ENCODE peak calls at places on chromosomes 4 and X, in six cellular contexts. S, K, O, J, V and C are unnamed samples.

GRCh38 chr4:7652451-7652871 is 217.7 kb upstream of the PSAPL1 start:
- DNase-seq in O (no peak), K (no peak), V (no peak), S (no peak), J (no peak), C (no peak)

GRCh38 chr4:6507345-6507744 is 34.9 kb upstream of the PPP2R2C start:
- DNase-seq in S (no peak), O (no peak), V (no peak), K (peak; percentile 22), J (no peak), C (no peak)

GRCh38 chr4:519203-519651 is 20.2 kb downstream of the PIGG start:
- DNase-seq in K (no peak), O (no peak), V (no peak), J (no peak), S (no peak), C (no peak)

GRCh38 chrX:124555036-124555595 is 208.8 kb downstream of the SH2D1A start:
- DNase-seq in K (no peak), V (no peak), S (no peak), J (no peak), O (no peak), C (no peak)

GRCh38 chr4:28973591-28974350 is 1746.4 kb upstream of the PCDH7 start:
- DNase-seq in K (no peak), S (no peak), O (no peak), V (no peak), J (no peak), C (no peak)

GRCh38 chr4:162838671-162839070 is 328.0 kb downstream of the NAF1 start:
- DNase-seq in O (no peak), S (no peak), K (no peak), J (no peak), V (no peak), C (no peak)

GRCh38 chr4:3747582-3747906 is 18.6 kb upstream of the ADRA2C start:
- DNase-seq in O (no peak), K (peak; percentile 92), J (no peak), V (no peak), S (no peak), C (no peak)

GRCh38 chr4:81460837-81461233 is 10.9 kb downstream of the RASGEF1B start:
- DNase-seq in O (no peak), S (no peak), J (no peak), V (no peak), K (no peak), C (no peak)

GRCh38 chrX:12825801-12826200 is 34.6 kb downstream of the PRPS2 start:
- DNase-seq in J (no peak), S (no peak), O (no peak), V (no peak), K (no peak), C (no peak)

GRCh38 chr4:187883049-187883448 is 112.5 kb upstream of the ZFP42 start:
- DNase-seq in V (no peak), K (peak; percentile 52), J (no peak), S (no peak), O (no peak), C (no peak)

GRCh38 chrX:87338510-87338909 is 179.1 kb upstream of the KLHL4 start:
- DNase-seq in O (no peak), V (no peak), S (no peak), K (no peak), J (no peak), C (no peak)

GRCh38 chr4:1786544-1787362 is 6.3 kb upstream of the FGFR3 start:
- DNase-seq in V (no peak), S (no peak), O (no peak), J (no peak), K (no peak), C (no peak)

GRCh38 chr4:89196745-89197144 is 85.4 kb downstream of the TIGD2 start:
- DNase-seq in S (no peak), O (no peak), K (no peak), V (no peak), J (peak; percentile 31), C (no peak)

GRCh38 chrX:120251471-120252011 is 929 bp downstream of the ZBTB33 start:
- DNase-seq in O (peak; percentile 13), V (peak; percentile 53), K (peak; percentile 51), J (peak; percentile 33), S (peak; percentile 1), C (no peak)

GRCh38 chr4:83646538-83646937 is 110.6 kb downstream of the GPAT3 start:
- DNase-seq in S (no peak), V (no peak), O (no peak), K (no peak), J (no peak), C (no peak)

GRCh38 chr4:83657336-83657735 is 121.4 kb downstream of the GPAT3 start:
- DNase-seq in K (no peak), J (no peak), O (no peak), S (no peak), V (no peak), C (no peak)

GRCh38 chr4:83651846-83652245 is 115.9 kb downstream of the GPAT3 start:
- DNase-seq in S (no peak), V (no peak), J (no peak), K (no peak), O (no peak), C (no peak)
- H3K27ac ChIP-seq in S (no peak overlapping the region), V (no peak overlapping the region), J (no peak overlapping the region), K (no peak overlapping the region), O (no peak overlapping the region), C (no peak overlapping the region)

GRCh38 chr4:153471691-153472080 is 5.5 kb downstream of the TMEM131L start:
- DNase-seq in V (no peak), S (no peak), K (no peak), J (no peak), O (peak; percentile 74), C (peak; percentile 83)
- H3K4me1 ChIP-seq in V (peaks cover 80% of the 10 kb centered on the region), S (peaks cover 51% of the 10 kb centered on the region), K (no peaks in the 10 kb centered on the region), J (peaks cover 17% of the 10 kb centered on the region), O (peaks cover 54% of the 10 kb centered on the region), C (peaks cover 57% of the 10 kb centered on the region)

GRCh38 chrX:16188687-16189086 is 21.4 kb downstream of the MAGEB17 start:
- DNase-seq in K (no peak), V (no peak), J (no peak), O (no peak), S (no peak), C (no peak)

GRCh38 chrX:16191605-16192004 is 24.3 kb downstream of the MAGEB17 start:
- DNase-seq in V (no peak), J (no peak), S (no peak), O (no peak), K (no peak), C (no peak)

GRCh38 chrX:16185725-16186136 is 18.4 kb downstream of the MAGEB17 start:
- DNase-seq in O (no peak), S (no peak), J (no peak), V (no peak), K (peak; percentile 65), C (no peak)

GRCh38 chrX:16187024-16187698 is 19.9 kb downstream of the MAGEB17 start:
- DNase-seq in K (peak; percentile 67), O (no peak), J (no peak), V (no peak), S (no peak), C (no peak)

DNA sequence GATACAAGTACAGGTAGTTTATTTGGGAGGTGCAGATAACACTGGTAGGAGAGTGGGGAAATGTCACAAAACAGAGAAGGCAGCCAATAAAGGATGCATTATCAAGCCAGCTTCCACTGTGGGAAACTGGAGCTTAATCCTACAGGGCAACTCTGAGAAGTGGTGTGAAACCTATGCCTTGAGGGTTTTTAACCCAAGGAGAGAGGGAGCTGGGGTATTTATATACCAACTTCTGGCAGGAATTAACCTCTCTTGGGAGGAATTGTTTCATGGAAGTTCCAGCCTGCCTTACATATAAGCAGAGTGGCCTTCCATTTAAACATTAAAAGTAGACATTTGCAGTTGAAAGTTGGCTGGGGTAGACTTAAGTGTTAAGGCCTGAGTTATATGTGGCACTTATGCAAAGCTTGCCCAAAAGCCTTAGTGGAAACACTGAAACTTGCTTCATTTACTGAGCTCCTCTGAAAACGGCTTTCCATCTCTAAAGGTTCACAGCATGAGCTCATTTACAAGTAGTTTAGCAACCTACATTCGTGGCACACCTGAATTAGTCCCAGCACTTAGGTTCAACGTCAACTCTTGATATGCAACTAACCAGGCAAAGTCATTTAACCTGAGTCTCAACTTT is 19.2 kb downstream of the MAGEB17 start:
- DNase-seq in O (no peak), S (no peak), J (no peak), V (no peak), K (peak; percentile 80), C (no peak)
- H3K4me3 ChIP-seq in O (no peak overlapping the region), S (no peak overlapping the region), J (no peak overlapping the region), V (no peak overlapping the region), K (no peak overlapping the region), C (no peak overlapping the region)

GRCh38 chr4:168815373-168816345 is 194.4 kb downstream of the CBR4 start:
- DNase-seq in O (no peak), V (no peak), J (no peak), K (no peak), S (no peak), C (no peak)
- H3K27ac ChIP-seq in O (no peak overlapping the region), V (no peak overlapping the region), J (peak overlapping the region; percentile 23), K (peak overlapping the region; percentile 67), S (no peak overlapping the region), C (no peak overlapping the region)

GRCh38 chr4:78653655-78654054 is 102.1 kb downstream of the ANXA3 start:
- DNase-seq in J (no peak), S (no peak), K (no peak), O (no peak), V (no peak), C (no peak)

GRCh38 chr4:78659264-78659663 is 107.7 kb downstream of the ANXA3 start:
- DNase-seq in J (peak; percentile 22), S (no peak), V (no peak), K (no peak), O (no peak), C (no peak)

GRCh38 chr4:78659665-78660064 is 108.1 kb downstream of the ANXA3 start:
- DNase-seq in J (no peak), O (no peak), S (no peak), V (no peak), K (no peak), C (no peak)

GRCh38 chr4:78654809-78655208 is 103.2 kb downstream of the ANXA3 start:
- DNase-seq in V (no peak), J (no peak), O (no peak), K (no peak), S (no peak), C (no peak)

DNA sequence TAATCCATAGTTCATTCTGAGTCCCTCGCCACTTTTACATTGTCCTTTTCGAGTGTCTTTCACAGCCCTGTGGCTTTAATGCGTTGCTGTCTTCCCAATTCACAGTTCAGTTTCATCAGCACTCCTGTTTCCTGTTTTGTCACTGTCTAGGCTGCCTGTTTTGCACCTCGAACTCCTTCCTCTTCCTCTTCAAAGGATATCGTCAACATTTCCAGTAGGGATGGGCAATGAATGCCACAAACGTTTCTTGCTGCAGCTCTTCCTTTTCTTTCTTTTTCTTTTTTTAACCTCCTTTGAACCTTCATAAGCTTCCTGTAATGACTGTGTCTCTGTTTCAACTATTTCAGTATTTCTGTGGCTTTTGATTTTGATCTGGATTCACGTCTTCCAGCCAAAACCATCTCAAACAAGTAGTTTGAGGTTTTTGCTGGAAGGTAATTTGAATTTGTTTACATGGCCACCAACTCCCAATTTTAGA is 105.4 kb downstream of the ANXA3 start:
- DNase-seq in V (peak; percentile 64), J (no peak), K (no peak), S (no peak), O (peak; percentile 45), C (peak; percentile 13)
- H3K4me1 ChIP-seq in V (peaks cover 41% of the 10 kb centered on the region), J (no peaks in the 10 kb centered on the region), K (peaks cover 1% of the 10 kb centered on the region), S (peaks cover 24% of the 10 kb centered on the region), O (peaks cover 31% of the 10 kb centered on the region), C (peaks cover 26% of the 10 kb centered on the region)

GRCh38 chrX:17414057-17414658 is 39.2 kb downstream of the NHS start:
- DNase-seq in O (no peak), V (no peak), J (no peak), S (no peak), K (no peak), C (no peak)
- H3K4me3 ChIP-seq in O (no peak overlapping the region), V (no peak overlapping the region), J (no peak overlapping the region), S (no peak overlapping the region), K (peak overlapping the region; percentile 61), C (no peak overlapping the region)